ENCODE peak calls at places on chromosomes 11 and 22, in four cellular contexts. One of them, this sample, is unnamed.
A peak's percentile ranks its signal among the peaks of the same experiment; 100 is the strongest.

GRCh38 chr11:69403556-69404215 is 77.8 kb upstream of the LINC01488 start:
- DNase-seq in HCT116: no peak
- DNase-seq in fibroblast of lung: peak; percentile 56
- DNase-seq in astrocyte of the spinal cord: peak; percentile 34
- DNase-seq in this sample: no peak

GRCh38 chr11:44257338-44258189 is 52.4 kb downstream of the ALX4 start:
- DNase-seq in HCT116: no peak
- DNase-seq in fibroblast of lung: no peak
- DNase-seq in astrocyte of the spinal cord: peak; percentile 23
- DNase-seq in this sample: no peak

GRCh38 chr11:56716379-56716854 is 17.5 kb downstream of the OR9G1 start:
- DNase-seq in HCT116: no peak
- DNase-seq in fibroblast of lung: no peak
- DNase-seq in astrocyte of the spinal cord: no peak
- DNase-seq in this sample: no peak

GRCh38 chr11:71474141-71474770 is 21.3 kb downstream of the NADSYN1 start:
- DNase-seq in HCT116: no peak
- DNase-seq in fibroblast of lung: no peak
- DNase-seq in astrocyte of the spinal cord: no peak
- DNase-seq in this sample: no peak

GRCh38 chr11:66082936-66083698 is 13.0 kb downstream of the PACS1 start:
- DNase-seq in HCT116: no peak
- DNase-seq in fibroblast of lung: no peak
- DNase-seq in astrocyte of the spinal cord: no peak
- DNase-seq in this sample: no peak

GRCh38 chr11:86495341-86495740 is 120.7 kb downstream of the CCDC81 start:
- DNase-seq in HCT116: no peak
- DNase-seq in fibroblast of lung: no peak
- DNase-seq in astrocyte of the spinal cord: peak; percentile 36
- DNase-seq in this sample: peak; percentile 57

GRCh38 chr11:67670316-67671210 is 3.9 kb downstream of the ALDH3B2 start:
- DNase-seq in HCT116: no peak
- DNase-seq in fibroblast of lung: no peak
- DNase-seq in astrocyte of the spinal cord: no peak
- DNase-seq in this sample: no peak

GRCh38 chr11:96151501-96151900 is 191.5 kb downstream of the MAML2 start:
- DNase-seq in HCT116: no peak
- DNase-seq in fibroblast of lung: no peak
- DNase-seq in astrocyte of the spinal cord: no peak
- DNase-seq in this sample: no peak

GRCh38 chr11:14189874-14190273 is 169.1 kb downstream of the RRAS2 start:
- DNase-seq in HCT116: no peak
- DNase-seq in fibroblast of lung: peak; percentile 81
- DNase-seq in astrocyte of the spinal cord: no peak
- DNase-seq in this sample: no peak

GRCh38 chr11:57514538-57515331 is 767 bp downstream of the SLC43A1 start:
- DNase-seq in HCT116: no peak
- DNase-seq in fibroblast of lung: peak; percentile 39
- DNase-seq in astrocyte of the spinal cord: peak; percentile 30
- DNase-seq in this sample: no peak

GRCh38 chr11:26992031-26992541 is 1.8 kb upstream of the FIBIN start:
- DNase-seq in HCT116: no peak
- DNase-seq in fibroblast of lung: peak; percentile 96
- DNase-seq in astrocyte of the spinal cord: peak; percentile 82
- DNase-seq in this sample: peak; percentile 59

GRCh38 chr11:81010631-81011030 is 1569.8 kb upstream of the TENM4 start:
- DNase-seq in HCT116: no peak
- DNase-seq in fibroblast of lung: no peak
- DNase-seq in astrocyte of the spinal cord: no peak
- DNase-seq in this sample: no peak

GRCh38 chr11:64799256-64799924 is 3.6 kb downstream of the MAP4K2 start:
- DNase-seq in HCT116: no peak
- DNase-seq in fibroblast of lung: no peak
- DNase-seq in astrocyte of the spinal cord: no peak
- DNase-seq in this sample: no peak

GRCh38 chr11:119789766-119790407 is 60.9 kb upstream of the NECTIN1 start:
- DNase-seq in HCT116: no peak
- DNase-seq in fibroblast of lung: no peak
- DNase-seq in astrocyte of the spinal cord: no peak
- DNase-seq in this sample: no peak

GRCh38 chr11:44308923-44309482 is 936 bp downstream of the ALX4 start:
- DNase-seq in HCT116: no peak
- DNase-seq in fibroblast of lung: no peak
- DNase-seq in astrocyte of the spinal cord: no peak
- DNase-seq in this sample: no peak

GRCh38 chr11:92376680-92377079 is 152.1 kb downstream of the FAT3 start:
- DNase-seq in HCT116: no peak
- DNase-seq in fibroblast of lung: no peak
- DNase-seq in astrocyte of the spinal cord: no peak
- DNase-seq in this sample: no peak

GRCh38 chr22:23684051-23684450 is 6.8 kb upstream of the RGL4 start:
- DNase-seq in HCT116: no peak
- DNase-seq in fibroblast of lung: no peak
- DNase-seq in astrocyte of the spinal cord: no peak
- DNase-seq in this sample: no peak

GRCh38 chr22:30453731-30454510 is 17.9 kb downstream of the SEC14L3 start:
- DNase-seq in HCT116: no peak
- DNase-seq in fibroblast of lung: peak; percentile 29
- DNase-seq in astrocyte of the spinal cord: no peak
- DNase-seq in this sample: no peak

GRCh38 chr11:47130541-47130940 is 46.1 kb downstream of the ARFGAP2 start:
- DNase-seq in HCT116: no peak
- DNase-seq in fibroblast of lung: no peak
- DNase-seq in astrocyte of the spinal cord: no peak
- DNase-seq in this sample: no peak

GRCh38 chr22:46315976-46316375 is 19.3 kb downstream of the GTSE1 start:
- DNase-seq in HCT116: no peak
- DNase-seq in fibroblast of lung: no peak
- DNase-seq in astrocyte of the spinal cord: no peak
- DNase-seq in this sample: no peak

GRCh38 chr11:113274708-113275582 is 39.4 kb upstream of the TTC12 start:
- DNase-seq in HCT116: no peak
- DNase-seq in fibroblast of lung: no peak
- DNase-seq in astrocyte of the spinal cord: no peak
- DNase-seq in this sample: no peak

GRCh38 chr11:62573006-62573591 is 592 bp downstream of the EEF1G start:
- DNase-seq in HCT116: no peak
- DNase-seq in fibroblast of lung: no peak
- DNase-seq in astrocyte of the spinal cord: peak; percentile 18
- DNase-seq in this sample: no peak

GRCh38 chr11:129726179-129726578 is 89.5 kb upstream of the TMEM45B start:
- DNase-seq in HCT116: no peak
- DNase-seq in fibroblast of lung: no peak
- DNase-seq in astrocyte of the spinal cord: no peak
- DNase-seq in this sample: no peak

GRCh38 chr22:39800790-39801540 is 92.6 kb downstream of the ENTHD1 start:
- DNase-seq in HCT116: no peak
- DNase-seq in fibroblast of lung: no peak
- DNase-seq in astrocyte of the spinal cord: no peak
- DNase-seq in this sample: no peak

GRCh38 chr11:108369064-108369463 is 98.3 kb downstream of the C11orf65 start:
- DNase-seq in HCT116: no peak
- DNase-seq in fibroblast of lung: no peak
- DNase-seq in astrocyte of the spinal cord: no peak
- DNase-seq in this sample: no peak

This sample was measured in astrocyte of the cerebellum.